ENCODE peak calls at places on chromosome 11, in eight cellular contexts. U, F, L, O, H, Z, G and S are unnamed samples. For H3K9me3, the result is how much of the 10 kb centered on the place peaks cover.

GRCh38 chr11:16897460-16898061 is 116.7 kb downstream of the PLEKHA7 start:
- DNase-seq in Z (peak), G (no peak), L (no peak), F (no peak), O (no peak), U (no peak), H (no peak), S (no peak)

GRCh38 chr11:45225961-45226871 is 59.9 kb downstream of the SYT13 start:
- DNase-seq in L (no peak), H (no peak), O (no peak), F (no peak), U (no peak), G (no peak), Z (no peak), S (no peak)

GRCh38 chr11:13010737-13011342 is 1.7 kb downstream of the RASSF10 start:
- DNase-seq in H (no peak), G (no peak), U (peak), O (no peak), L (no peak), F (peak), Z (peak), S (no peak)

GRCh38 chr11:84316866-84317560 is 1030.8 kb upstream of the CCDC90B start:
- DNase-seq in G (no peak), L (no peak), O (no peak), H (no peak), F (no peak), Z (no peak), U (no peak), S (no peak)

GRCh38 chr11:829116-829945 is 1.6 kb downstream of the CRACR2B start:
- DNase-seq in H (peak), Z (peak), G (no peak), O (no peak), F (no peak), L (no peak), U (peak), S (no peak)

GRCh38 chr11:66867425-66868040 is 10.7 kb downstream of the LRFN4 start:
- DNase-seq in L (no peak), G (no peak), Z (no peak), F (no peak), U (no peak), H (no peak), O (no peak), S (no peak)

GRCh38 chr11:72782081-72782920 is 11.5 kb downstream of the STARD10 start:
- DNase-seq in O (no peak), Z (no peak), F (peak), H (no peak), G (no peak), U (peak), L (no peak), S (no peak)

GRCh38 chr11:108733479-108734116 is 68.7 kb downstream of the DDX10 start:
- DNase-seq in L (no peak), U (no peak), Z (peak), O (no peak), F (no peak), H (no peak), G (no peak), S (no peak)

GRCh38 chr11:76824980-76825725 is 35.6 kb upstream of the ACER3 start:
- DNase-seq in G (no peak), Z (peak), F (no peak), H (no peak), U (no peak), O (no peak), L (peak), S (peak)

GRCh38 chr11:64269380-64270234 is 14.9 kb downstream of the BAD start:
- DNase-seq in L (peak), Z (peak), G (peak), F (peak), O (peak), H (peak), U (peak), S (peak)
- TF ChIP-seq POLR2A in L (no peak), Z (peak), G (peak), F (no peak), O (peak), H (no peak), U (no peak), S (no peak)

DNA sequence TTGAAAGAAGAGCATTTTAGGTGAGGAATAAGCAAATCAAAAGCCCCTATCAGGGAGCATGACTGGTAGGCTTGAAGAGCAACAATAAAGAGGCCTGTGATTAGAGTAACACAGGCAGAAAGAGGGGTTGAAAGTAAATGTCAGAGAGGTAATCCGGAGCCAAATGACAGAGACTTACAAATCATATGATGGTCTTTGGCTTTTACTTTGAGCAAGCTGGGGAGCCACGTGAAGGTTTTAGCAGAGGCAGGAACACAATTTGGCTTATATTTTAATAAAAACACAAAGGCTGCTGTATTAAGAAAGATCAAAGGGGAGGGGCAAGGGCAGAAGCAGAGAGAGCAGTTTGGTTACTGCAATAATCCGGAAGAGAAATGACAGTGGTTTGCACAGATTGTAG is 12.8 kb upstream of the NARS2 start:
- DNase-seq in G (no peak), U (no peak), O (no peak), F (no peak), L (no peak), H (no peak), Z (no peak), S (no peak)
- H3K9me3 ChIP-seq in G (under half), U (under half), O (under half), F (under half), L (under half), H (under half), Z (under half), S (under half)

GRCh38 chr11:88304352-88304751 is 33.2 kb downstream of the CTSC start:
- DNase-seq in L (no peak), H (no peak), G (no peak), U (no peak), O (no peak), F (no peak), Z (no peak), S (no peak)
- H3K27ac ChIP-seq in L (no peak), H (no peak), G (no peak), U (no peak), O (no peak), F (no peak), Z (no peak), S (no peak)

GRCh38 chr11:7251836-7252682 is at the start of gene SYT9:
- DNase-seq in O (no peak), H (no peak), G (peak), F (peak), Z (peak), U (peak), L (peak), S (no peak)
- TF ChIP-seq POLR2A in O (no peak), H (no peak), G (no peak), F (no peak), Z (no peak), U (no peak), L (no peak), S (no peak)

GRCh38 chr11:26465270-26465669 is 106.8 kb downstream of the MUC15 start:
- DNase-seq in G (no peak), Z (no peak), O (no peak), H (no peak), L (no peak), U (no peak), F (no peak), S (no peak)

GRCh38 chr11:26467506-26467905 is 104.6 kb downstream of the MUC15 start:
- DNase-seq in F (no peak), U (no peak), O (no peak), Z (no peak), L (no peak), H (no peak), G (no peak), S (no peak)

GRCh38 chr11:26474401-26474800 is 97.7 kb downstream of the MUC15 start:
- DNase-seq in H (no peak), G (no peak), O (no peak), U (no peak), F (no peak), Z (no peak), L (no peak), S (no peak)

GRCh38 chr11:26473216-26474194 is 98.6 kb downstream of the MUC15 start:
- DNase-seq in U (no peak), O (no peak), L (no peak), H (no peak), Z (no peak), F (no peak), G (no peak), S (no peak)

GRCh38 chr11:26470992-26471391 is 101.1 kb downstream of the MUC15 start:
- DNase-seq in Z (no peak), O (no peak), H (no peak), U (no peak), F (no peak), L (no peak), G (no peak), S (no peak)
- H3K9me3 ChIP-seq in Z (under half), O (under half), H (under half), U (under half), F (under half), L (under half), G (under half), S (under half)

DNA sequence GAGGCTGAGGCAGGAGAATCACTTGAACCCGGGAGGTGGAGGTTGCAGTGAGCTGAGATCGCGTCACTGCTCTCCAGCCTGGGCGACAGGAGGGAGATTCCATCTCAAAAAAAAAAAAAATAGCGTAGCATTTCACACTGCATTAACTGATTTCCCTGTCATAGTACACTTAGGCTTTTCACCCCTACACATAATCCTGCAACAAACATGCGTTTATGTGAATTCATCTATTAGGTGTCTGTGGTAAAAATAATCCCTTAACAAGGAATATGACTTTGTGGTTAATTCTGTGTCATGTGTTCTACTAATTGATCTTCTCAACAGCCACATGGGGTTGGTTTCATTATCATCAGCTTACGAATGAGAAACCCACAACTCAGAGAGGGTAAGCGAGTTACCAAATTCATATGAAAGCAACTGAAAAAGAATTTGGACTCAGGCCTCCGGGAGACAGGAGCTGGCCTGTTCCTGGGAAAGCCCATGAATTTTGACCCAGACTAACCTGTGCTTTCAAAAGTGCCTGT is 36.7 kb downstream of the KCNJ1 start:
- DNase-seq in U (no peak), L (no peak), H (no peak), F (no peak), O (no peak), Z (no peak), G (no peak), S (no peak)
- H3K27ac ChIP-seq in U (peak), L (no peak), H (peak), F (no peak), O (no peak), Z (peak), G (no peak), S (no peak)

GRCh38 chr11:34072041-34072440 is 20.5 kb downstream of the CAPRIN1 start:
- DNase-seq in U (no peak), Z (no peak), G (no peak), H (no peak), O (no peak), L (no peak), F (no peak), S (no peak)

GRCh38 chr11:34067383-34068065 is 16.0 kb downstream of the CAPRIN1 start:
- DNase-seq in L (no peak), H (peak), O (no peak), U (no peak), G (no peak), F (no peak), Z (no peak), S (no peak)

GRCh38 chr11:34065505-34066203 is 14.1 kb downstream of the CAPRIN1 start:
- DNase-seq in U (no peak), O (no peak), F (no peak), G (no peak), Z (peak), L (no peak), H (no peak), S (no peak)

GRCh38 chr11:34064291-34064690 is 12.8 kb downstream of the CAPRIN1 start:
- DNase-seq in H (no peak), L (no peak), G (no peak), O (no peak), F (no peak), U (no peak), Z (no peak), S (no peak)

DNA sequence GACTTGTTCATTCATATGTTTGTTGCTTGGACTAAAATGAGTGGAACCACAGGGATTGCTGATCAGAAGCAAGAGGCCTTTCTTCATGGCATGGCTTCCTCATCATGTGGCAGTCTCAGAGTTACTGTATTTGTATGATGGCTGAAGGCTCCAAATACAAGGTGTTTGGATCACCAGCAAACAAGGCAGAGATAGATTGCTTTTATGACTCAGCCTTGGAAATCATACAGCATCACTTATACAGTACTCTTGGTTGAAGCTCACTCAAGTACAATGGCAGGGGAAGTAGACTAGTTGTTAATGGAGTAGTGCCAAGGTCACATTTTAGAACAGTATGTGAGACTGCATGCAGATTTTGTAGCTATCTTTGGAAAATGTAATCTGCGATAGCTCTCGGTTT is 16.6 kb downstream of the CAPRIN1 start:
- DNase-seq in H (no peak), Z (peak), L (no peak), G (no peak), F (no peak), O (no peak), U (no peak), S (no peak)
- TF ChIP-seq POLR2A in H (no peak), Z (no peak), L (no peak), G (no peak), F (no peak), O (no peak), U (no peak), S (no peak)

DNA sequence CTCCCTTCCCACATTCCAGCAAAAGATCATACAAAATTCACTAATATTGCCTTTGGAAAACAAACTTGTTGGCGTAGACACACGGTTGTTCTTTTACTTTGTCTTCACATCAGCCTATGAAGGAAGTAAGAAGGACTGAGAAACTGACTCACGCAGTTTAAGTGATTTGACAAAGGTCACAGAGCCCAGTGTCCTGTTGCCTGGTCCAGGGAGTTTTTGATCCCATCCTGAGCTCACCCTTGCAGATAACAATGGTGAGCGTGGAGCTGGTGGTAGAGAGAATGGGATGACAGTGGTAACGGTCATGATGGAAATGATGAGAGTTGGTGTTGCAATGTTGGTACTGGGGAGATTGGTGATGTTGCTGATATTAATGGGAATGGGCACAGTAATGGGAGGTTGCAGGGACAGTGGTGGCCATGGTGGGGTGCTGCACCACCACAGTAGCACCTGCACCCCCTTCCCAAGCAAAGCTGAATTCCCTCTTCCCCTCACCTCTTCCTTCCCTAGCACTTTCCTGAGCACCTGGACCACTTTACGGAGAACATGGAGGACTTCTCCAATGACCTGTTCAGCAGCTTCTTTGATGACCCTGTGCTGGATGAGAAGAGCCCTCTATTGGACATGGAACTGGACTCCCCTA is 22.1 kb downstream of the CREB3L1 start:
- DNase-seq in Z (no peak), F (no peak), U (no peak), L (no peak), G (no peak), O (no peak), H (no peak), S (no peak)
- H3K9me3 ChIP-seq in Z (under half), F (under half), U (under half), L (under half), G (under half), O (under half), H (under half), S (under half)

DNA sequence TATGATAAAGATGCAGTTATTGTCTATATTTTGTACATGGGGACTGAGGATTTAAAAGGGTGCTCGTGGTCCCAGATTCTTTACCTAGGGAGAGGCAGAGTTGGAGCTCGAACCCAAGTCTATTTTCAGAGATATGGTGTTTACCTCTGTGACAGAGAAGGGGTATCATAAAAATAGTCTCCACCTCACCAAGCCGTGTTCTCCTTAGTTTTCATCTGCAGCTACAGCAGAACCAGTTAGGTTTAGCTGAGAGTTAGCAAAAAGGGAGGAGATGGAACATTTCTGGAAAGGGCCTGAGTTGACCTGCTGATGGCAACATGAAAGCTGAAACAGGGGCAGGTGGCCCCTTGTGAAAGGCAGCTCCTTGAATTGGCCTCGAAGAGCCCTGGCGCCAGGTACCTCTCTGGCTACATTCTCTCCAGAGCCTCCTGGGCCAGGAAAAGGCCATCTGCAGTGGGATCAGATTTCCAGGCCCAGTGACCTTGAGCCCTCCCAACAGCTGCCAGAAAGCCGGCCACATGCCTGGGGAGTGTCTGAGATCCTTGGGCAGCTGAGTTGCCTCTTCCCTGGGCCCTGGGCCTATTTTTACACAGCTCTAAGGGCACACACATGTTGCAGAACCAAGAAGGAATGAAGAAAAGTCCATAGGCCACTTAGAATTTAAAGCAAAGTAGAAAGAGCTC is 136.6 kb downstream of the NAV2 start:
- DNase-seq in U (peak), F (peak), L (no peak), O (peak), Z (no peak), G (no peak), H (no peak), S (no peak)
- H3K27ac ChIP-seq in U (no peak), F (peak), L (no peak), O (no peak), Z (no peak), G (no peak), H (no peak), S (no peak)

GRCh38 chr11:65429724-65430405 is 7.3 kb downstream of the NEAT1 start:
- DNase-seq in F (peak), L (peak), H (peak), O (peak), Z (peak), U (peak), G (peak), S (no peak)
- TF ChIP-seq POLR2A in F (no peak), L (peak), H (peak), O (peak), Z (no peak), U (peak), G (no peak), S (no peak)